ENCODE peak calls at places on chromosomes 7 and 10, in six cellular contexts. B is AG10803; U is activated CD8-positive, alpha-beta memory T cell treated with anti-CD3 and anti-CD28 coated beads for 48 hours; Q is brain microvascular endothelial cell; C is ACHN; T is neural crest cell. P is an unnamed sample.
A peak's percentile ranks its signal among the peaks of the same experiment; 100 is the strongest.

GRCh38 chr7:74656421-74656910 is 1.1 kb upstream of the GTF2I start:
- DNase-seq in B (peak; percentile 17), U (peak; percentile 34), Q (no peak), C (peak; percentile 51), T (peak; percentile 45), P (peak; percentile 24)

GRCh38 chr7:3897430-3898385 is 596.7 kb downstream of the SDK1 start:
- DNase-seq in B (peak; percentile 12), U (no peak), Q (peak; percentile 54), C (peak; percentile 64), T (no peak), P (no peak)

GRCh38 chr7:103972779-103973434 is 16.6 kb downstream of the RELN start:
- DNase-seq in B (no peak), U (no peak), Q (no peak), C (no peak), T (no peak), P (no peak)

GRCh38 chr7:45684910-45685618 is 110.9 kb downstream of the ADCY1 start:
- DNase-seq in B (no peak), U (no peak), Q (no peak), C (no peak), T (no peak), P (no peak)

GRCh38 chr7:102279537-102280400 is 6.9 kb upstream of the SH2B2 start:
- DNase-seq in B (peak; percentile 34), U (no peak), Q (no peak), C (peak; percentile 74), T (peak; percentile 77), P (peak; percentile 50)

GRCh38 chr10:201328-201771 is 66.1 kb downstream of the ZMYND11 start:
- DNase-seq in B (peak; percentile 47), U (no peak), Q (no peak), C (peak; percentile 36), T (no peak), P (no peak)

GRCh38 chr7:155352076-155352752 is 54.5 kb downstream of the INSIG1 start:
- DNase-seq in B (no peak), U (no peak), Q (no peak), C (no peak), T (no peak), P (no peak)

GRCh38 chr7:120842131-120842621 is 15.8 kb downstream of the TSPAN12 start:
- DNase-seq in B (no peak), U (no peak), Q (no peak), C (no peak), T (no peak), P (peak; percentile 53)

GRCh38 chr10:114638874-114639625 is 19.0 kb downstream of the ABLIM1 start:
- DNase-seq in B (peak; percentile 98), U (no peak), Q (peak; percentile 92), C (peak; percentile 85), T (no peak), P (peak; percentile 90)

P was measured in RCC 7860.